ENCODE peak calls at places on chromosome 1, in six cellular contexts. K is RWPE1, O is retina, X is hippocampal formation, D is SW 1271, T is RPMI7951. F is an unnamed sample.

GRCh38 chr1:33387512-33388079 is 43.3 kb downstream of the PHC2 start:
- DNase-seq in D (no peak), T (no peak), X (no peak), K (peak), O (no peak), F (no peak)

GRCh38 chr1:232613752-232614381 is 16.1 kb downstream of the SIPA1L2 start:
- DNase-seq in O (no peak), T (peak), X (no peak), D (no peak), K (no peak), F (no peak)

GRCh38 chr1:37020653-37021277 is 13.6 kb downstream of the GRIK3 start:
- DNase-seq in X (no peak), K (peak), D (no peak), O (peak), T (no peak), F (no peak)

GRCh38 chr1:226654508-226655124 is 84.5 kb downstream of the ITPKB start:
- DNase-seq in X (no peak), T (no peak), D (no peak), O (no peak), K (no peak), F (no peak)

GRCh38 chr1:156260896-156261295 is 13.0 kb upstream of the PAQR6 start:
- DNase-seq in K (no peak), T (no peak), D (no peak), O (no peak), X (no peak), F (no peak)

GRCh38 chr1:200741808-200742207 is 3.1 kb downstream of the CAMSAP2 start:
- DNase-seq in D (no peak), X (no peak), K (no peak), O (no peak), T (no peak), F (peak)

GRCh38 chr1:216562383-216562782 is 139.1 kb upstream of the USH2A start:
- DNase-seq in O (no peak), T (no peak), X (no peak), D (no peak), K (no peak), F (no peak)

GRCh38 chr1:76269175-76269574 is 194.6 kb downstream of the ST6GALNAC3 start:
- DNase-seq in O (no peak), K (no peak), T (peak), X (no peak), D (no peak), F (no peak)

GRCh38 chr1:38670544-38671122 is 188.9 kb downstream of the RRAGC start:
- DNase-seq in D (no peak), O (no peak), T (no peak), K (no peak), X (no peak), F (no peak)

GRCh38 chr1:18840145-18840544 is 19.3 kb downstream of the TAS1R2 start:
- DNase-seq in T (no peak), D (no peak), K (no peak), O (no peak), X (no peak), F (no peak)

GRCh38 chr1:185668013-185668412 is 66.2 kb upstream of the HMCN1 start:
- DNase-seq in K (no peak), X (no peak), T (no peak), O (no peak), D (no peak), F (no peak)

GRCh38 chr1:194280463-194280862 is 1094.0 kb upstream of the B3GALT2 start:
- DNase-seq in X (no peak), D (no peak), T (no peak), O (no peak), K (no peak), F (no peak)

GRCh38 chr1:199725002-199725401 is 302.5 kb upstream of the NR5A2 start:
- DNase-seq in K (no peak), D (no peak), O (no peak), T (no peak), X (no peak), F (no peak)

GRCh38 chr1:7338439-7338838 is 432.7 kb upstream of the VAMP3 start:
- DNase-seq in O (no peak), K (no peak), D (no peak), X (no peak), T (no peak), F (no peak)

GRCh38 chr1:10632691-10633090 is 157.9 kb downstream of the PEX14 start:
- DNase-seq in K (no peak), O (no peak), X (no peak), D (no peak), T (no peak), F (no peak)

GRCh38 chr1:25616080-25616931 is at the start of gene MAN1C1:
- DNase-seq in O (peak), X (peak), T (peak), K (peak), D (peak), F (peak)

GRCh38 chr1:35031103-35031452 is 667 bp downstream of the ZMYM6 start:
- DNase-seq in T (peak), D (peak), K (peak), O (no peak), X (peak), F (peak)

GRCh38 chr1:13702425-13703127 is 2.6 kb downstream of the PRDM2 start:
- DNase-seq in X (no peak), T (no peak), K (no peak), O (no peak), D (no peak), F (no peak)

GRCh38 chr1:46594068-46594467 is 10.0 kb downstream of the MKNK1 start:
- DNase-seq in O (no peak), K (no peak), T (no peak), D (no peak), X (no peak), F (no peak)

GRCh38 chr1:116390195-116390594 is 17.2 kb downstream of the ATP1A1 start:
- DNase-seq in T (no peak), K (no peak), X (no peak), D (no peak), O (no peak), F (no peak)

GRCh38 chr1:155000475-155000724 is 2.2 kb upstream of the ZBTB7B start:
- DNase-seq in K (no peak), X (no peak), T (no peak), O (no peak), D (no peak), F (no peak)

GRCh38 chr1:27360159-27361043 is 6.4 kb downstream of the MAP3K6 start:
- DNase-seq in O (peak), X (no peak), T (no peak), D (no peak), K (no peak), F (no peak)

GRCh38 chr1:2135425-2135824 is 59.1 kb downstream of the FAAP20 start:
- DNase-seq in T (peak), X (no peak), O (peak), K (peak), D (no peak), F (peak)

GRCh38 chr1:87176090-87176489 is 152.6 kb upstream of the LMO4 start:
- DNase-seq in X (no peak), D (no peak), K (no peak), O (no peak), T (no peak), F (no peak)

F was measured in SK-N-SH.